ENCODE peak calls at places on chromosomes 11 and 22, in seven cellular contexts. A is stomach, N is AG04450, W is retinal pigment epithelial cell, B is neural crest cell, K is AG10803, F is heart right ventricle. Z is an unnamed sample.

GRCh38 chr11:10749476-10749875 is 1.6 kb upstream of the CTR9 start:
- DNase-seq in K (no peak), N (no peak), F (no peak), W (no peak), B (no peak), A (no peak), Z (no peak)

GRCh38 chr11:36449566-36450390 is 60.3 kb downstream of the TRAF6 start:
- DNase-seq in N (no peak), K (peak; percentile 39), A (no peak), B (no peak), F (no peak), W (no peak), Z (no peak)

GRCh38 chr22:49093192-49093880 is 734.3 kb downstream of the BRD1 start:
- DNase-seq in F (no peak), A (no peak), W (no peak), K (no peak), N (no peak), B (no peak), Z (no peak)

GRCh38 chr22:25368271-25368670 is 148.8 kb downstream of the CRYBB2 start:
- DNase-seq in A (peak; percentile 45), W (peak; percentile 48), N (peak; percentile 24), B (no peak), K (peak; percentile 65), F (no peak), Z (no peak)

GRCh38 chr22:38886333-38886732 is 14.3 kb upstream of the CBX6 start:
- DNase-seq in B (no peak), W (no peak), F (no peak), N (no peak), K (no peak), A (no peak), Z (no peak)

GRCh38 chr11:111063711-111064110 is 181.8 kb upstream of the POU2AF2 start:
- DNase-seq in W (peak; percentile 88), A (no peak), F (no peak), B (no peak), N (no peak), K (no peak), Z (no peak)

GRCh38 chr22:23621082-23621780 is 10.9 kb downstream of the DRICH1 start:
- DNase-seq in W (no peak), N (no peak), B (no peak), K (no peak), A (no peak), F (no peak), Z (no peak)

GRCh38 chr22:31944700-31945477 is 554 bp downstream of the YWHAH start:
- DNase-seq in A (peak; percentile 52), W (no peak), N (no peak), F (peak; percentile 73), B (peak; percentile 36), K (no peak), Z (no peak)

GRCh38 chr22:47599753-47600152 is 837.3 kb downstream of the TBC1D22A start:
- DNase-seq in A (peak; percentile 8), B (no peak), N (no peak), F (no peak), K (no peak), W (no peak), Z (peak; percentile 34)

GRCh38 chr11:707817-708420 is 1.9 kb downstream of the EPS8L2 start:
- DNase-seq in W (no peak), A (peak; percentile 68), K (no peak), N (no peak), F (no peak), B (no peak), Z (peak; percentile 70)

GRCh38 chr11:133945087-133945974 is 11.4 kb downstream of the IGSF9B start:
- DNase-seq in W (no peak), F (peak; percentile 60), N (no peak), K (peak; percentile 36), B (no peak), A (no peak), Z (no peak)

DNA sequence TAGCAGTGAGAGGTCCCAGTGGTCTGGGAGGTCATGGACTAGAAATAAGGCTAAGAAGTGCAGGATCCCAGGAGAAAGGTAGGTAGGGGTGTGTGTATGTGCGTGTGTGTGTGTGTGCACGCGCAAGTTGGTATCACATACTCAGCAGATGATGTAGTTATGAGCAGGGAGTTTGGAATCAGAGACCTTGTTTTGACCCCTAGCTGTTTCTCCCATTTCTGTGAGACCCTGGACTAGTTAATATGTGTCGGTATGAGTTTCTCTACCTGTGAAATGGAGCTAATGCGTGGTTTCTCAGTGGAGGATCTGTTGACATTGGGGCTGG is 1.3 kb downstream of the SERPING1 start:
- DNase-seq in B (no peak), N (no peak), F (no peak), W (no peak), K (peak; percentile 62), A (no peak), Z (no peak)
- TF ChIP-seq CTCF in B (no peak), N (no peak), F (no peak), W (no peak), K (no peak), A (no peak), Z (no peak)

GRCh38 chr22:19579113-19579811 is 55.1 kb upstream of the CLDN5 start:
- DNase-seq in N (no peak), B (no peak), W (no peak), K (no peak), A (no peak), F (no peak), Z (no peak)

GRCh38 chr22:19578180-19579004 is 54.2 kb upstream of the CLDN5 start:
- DNase-seq in A (no peak), N (no peak), F (no peak), W (no peak), K (no peak), B (no peak), Z (no peak)

GRCh38 chr22:19574247-19574646 is 50.0 kb upstream of the CLDN5 start:
- DNase-seq in A (no peak), N (no peak), W (no peak), F (no peak), B (no peak), K (no peak), Z (no peak)

GRCh38 chr22:19577422-19577966 is 53.3 kb upstream of the CLDN5 start:
- DNase-seq in B (no peak), A (no peak), N (no peak), F (no peak), K (no peak), W (no peak), Z (no peak)

DNA sequence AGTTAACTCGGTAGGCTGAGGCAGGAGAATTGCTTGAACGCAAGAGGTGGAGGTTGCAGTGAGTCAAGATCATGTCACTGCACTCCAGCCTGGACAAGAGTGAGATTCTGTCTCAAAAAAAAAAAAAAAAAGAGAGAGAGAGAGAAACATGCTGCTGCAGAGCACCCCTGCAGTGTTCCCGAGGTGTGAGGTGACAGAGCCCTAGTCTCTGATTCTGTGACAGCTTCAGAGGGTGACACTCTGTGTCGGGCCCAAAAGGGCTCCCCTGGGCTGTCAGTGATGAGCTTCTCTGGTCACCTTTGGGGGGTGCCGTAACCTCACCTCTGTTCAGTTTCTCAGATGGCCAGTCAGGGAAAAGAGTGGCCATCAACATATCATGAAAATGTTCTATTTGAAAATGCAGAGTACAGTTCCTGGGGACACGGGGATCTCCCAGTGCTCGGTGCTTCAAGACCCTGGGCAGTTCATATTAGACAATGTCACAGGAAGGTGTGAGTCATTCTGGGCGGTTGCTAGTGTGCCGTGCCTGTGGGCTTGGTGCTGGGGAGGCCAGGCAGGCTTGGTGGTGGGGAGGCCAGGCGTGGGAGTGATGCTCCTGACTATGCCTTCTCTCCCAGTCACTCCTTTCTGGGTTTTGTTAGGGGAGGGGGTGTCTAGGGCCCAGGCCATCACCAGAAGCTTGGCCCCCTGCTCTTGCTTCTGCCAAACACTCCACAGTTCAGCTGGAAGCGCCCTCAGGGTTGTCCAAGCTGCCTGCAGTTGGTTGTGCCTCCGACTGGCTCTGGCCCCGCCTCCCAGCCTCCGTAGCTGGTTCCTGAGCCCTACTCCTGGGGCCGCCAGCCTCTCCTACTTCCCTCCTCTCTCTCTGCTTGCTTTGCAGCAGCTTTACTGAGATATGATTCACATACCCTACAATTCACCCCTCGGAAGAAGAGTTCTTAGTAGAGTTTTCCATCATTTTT is 52.5 kb upstream of the CLDN5 start:
- DNase-seq in F (peak; percentile 36), A (no peak), W (no peak), N (no peak), B (no peak), K (peak; percentile 27), Z (no peak)
- TF ChIP-seq CTCF in F (no peak), A (no peak), W (no peak), N (no peak), B (no peak), K (no peak), Z (no peak)

DNA sequence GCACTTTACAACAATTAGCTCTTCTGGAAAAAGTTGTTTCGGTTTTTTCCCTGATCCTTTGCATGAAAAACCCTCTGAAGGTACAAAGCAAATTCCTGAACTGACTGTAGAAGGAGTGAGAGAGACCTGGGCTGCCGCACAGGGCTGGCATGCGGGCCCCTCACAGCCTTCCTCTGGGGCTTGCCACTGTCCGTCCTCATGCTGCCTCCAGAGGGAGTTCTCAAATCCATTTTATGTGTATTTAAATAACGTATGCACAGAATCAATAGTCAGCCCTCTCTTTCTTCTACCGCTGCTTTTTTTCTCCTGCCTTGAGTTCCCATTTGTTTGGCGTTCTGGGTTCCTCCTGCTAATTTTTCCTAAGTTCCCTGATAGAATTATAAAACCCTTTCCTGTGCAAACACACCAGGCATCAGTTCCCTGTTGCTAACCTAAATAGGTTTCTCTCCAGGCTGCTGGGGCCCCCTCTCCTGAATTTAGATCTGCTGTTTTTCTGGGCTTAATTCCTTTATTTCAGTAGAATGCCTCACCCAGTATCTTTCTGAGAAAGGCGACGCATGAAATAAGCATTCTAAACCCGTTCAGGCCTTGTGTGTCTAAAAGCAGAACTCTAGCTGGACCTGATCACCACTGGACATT is 52.4 kb downstream of the PHF21B start:
- DNase-seq in B (no peak), K (no peak), A (no peak), W (no peak), F (no peak), N (no peak), Z (no peak)
- TF ChIP-seq CTCF in B (peak; percentile 52), K (peak; percentile 19), A (no peak), W (peak; percentile 48), F (no peak), N (peak; percentile 47), Z (peak; percentile 63)

DNA sequence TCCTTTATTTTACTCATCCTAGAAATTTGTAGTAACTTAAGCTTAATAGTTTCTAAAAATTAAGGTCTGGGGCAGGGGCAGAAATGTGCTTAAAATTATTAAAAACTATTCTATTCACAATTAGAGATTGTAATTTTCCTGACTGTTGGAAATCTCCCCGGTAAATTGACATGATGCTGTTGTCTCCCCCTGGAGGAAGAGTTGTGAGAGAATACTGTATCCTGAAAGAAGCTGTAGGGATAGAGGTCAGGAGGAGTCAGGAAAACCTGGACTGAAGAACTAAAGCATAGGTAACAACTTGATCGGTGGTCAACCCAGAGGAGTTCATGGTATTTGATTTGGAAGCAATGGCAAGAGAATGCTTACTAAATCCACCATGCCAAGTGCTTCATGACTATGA is 16.2 kb upstream of the ESAM start:
- DNase-seq in F (no peak), N (no peak), B (no peak), W (no peak), K (no peak), A (no peak), Z (no peak)
- TF ChIP-seq CTCF in F (no peak), N (peak; percentile 22), B (peak; percentile 33), W (peak; percentile 43), K (no peak), A (no peak), Z (peak; percentile 46)

GRCh38 chr11:69683764-69684333 is 8.7 kb upstream of the LTO1 start:
- DNase-seq in N (no peak), A (peak; percentile 42), B (no peak), W (no peak), F (no peak), K (no peak), Z (no peak)
- TF ChIP-seq CTCF in N (peak; percentile 33), A (no peak), B (peak; percentile 59), W (peak; percentile 67), F (peak; percentile 31), K (peak; percentile 31), Z (peak; percentile 68)